ENCODE peak calls at places on chromosomes 4 and X, in four cellular contexts. O is GM23338, U is amygdala, D is frontal cortex. W is an unnamed sample.

GRCh38 chrX:136538811-136539210 is 6.8 kb downstream of the VGLL1 start:
- DNase-seq in O (no peak), U (no peak), D (no peak), W (no peak)

GRCh38 chr4:122819708-122820449 is 6.8 kb upstream of the FGF2 start:
- DNase-seq in O (no peak), D (no peak), U (no peak), W (no peak)

GRCh38 chr4:31995943-31996901 is 1276.1 kb downstream of the PCDH7 start:
- DNase-seq in U (no peak), D (no peak), O (peak; percentile 68), W (no peak)

GRCh38 chr4:8013976-8014726 is 74.5 kb upstream of the AFAP1 start:
- DNase-seq in D (no peak), U (no peak), O (no peak), W (no peak)

GRCh38 chr4:39514888-39515401 is 12.3 kb downstream of the UGDH start:
- DNase-seq in D (no peak), U (no peak), O (no peak), W (no peak)

GRCh38 chr4:175758050-175758449 is 54.0 kb downstream of the GPM6A start:
- DNase-seq in D (no peak), O (no peak), U (no peak), W (no peak)

GRCh38 chr4:124459922-124460301 is 252.6 kb downstream of the ANKRD50 start:
- DNase-seq in D (no peak), O (peak; percentile 16), U (no peak), W (no peak)

GRCh38 chr4:38368612-38369011 is 295.4 kb upstream of the KLF3 start:
- DNase-seq in O (no peak), D (no peak), U (no peak), W (no peak)

GRCh38 chr4:168993724-168994510 is 16.1 kb downstream of the CBR4 start:
- DNase-seq in O (no peak), D (no peak), U (no peak), W (no peak)

GRCh38 chrX:103664363-103664762 is 22.1 kb downstream of the MORF4L2 start:
- DNase-seq in U (no peak), D (no peak), O (peak; percentile 65), W (no peak)

GRCh38 chr4:101885574-101885973 is 95.0 kb downstream of the BANK1 start:
- DNase-seq in O (no peak), D (no peak), U (no peak), W (no peak)

GRCh38 chrX:101057095-101057714 is 5.3 kb upstream of the TRMT2B start:
- DNase-seq in U (no peak), O (no peak), D (no peak), W (no peak)

GRCh38 chr4:170990989-170991589 is 822.1 kb upstream of the GALNTL6 start:
- DNase-seq in U (no peak), D (no peak), O (peak; percentile 82), W (no peak)

GRCh38 chr4:82555279-82555678 is 6.5 kb downstream of the TMEM150C start:
- DNase-seq in D (no peak), U (no peak), O (peak; percentile 51), W (no peak)

GRCh38 chr4:122788935-122789334 is 37.7 kb upstream of the FGF2 start:
- DNase-seq in U (no peak), D (no peak), O (peak; percentile 56), W (no peak)

GRCh38 chr4:12499693-12500092 is 984.4 kb downstream of the RAB28 start:
- DNase-seq in D (no peak), U (no peak), O (no peak), W (no peak)

GRCh38 chrX:130555341-130555740 is 153.6 kb downstream of the RBMX2 start:
- DNase-seq in U (no peak), O (no peak), D (no peak), W (no peak)

GRCh38 chr4:129342820-129343219 is 246.9 kb downstream of the C4orf33 start:
- DNase-seq in U (no peak), O (no peak), D (no peak), W (no peak)

GRCh38 chr4:4851081-4851480 is 8.4 kb upstream of the MSX1 start:
- DNase-seq in U (no peak), O (no peak), D (no peak), W (no peak)

GRCh38 chrX:49792376-49792775 is 36.7 kb upstream of the PAGE4 start:
- DNase-seq in U (no peak), O (no peak), D (no peak), W (no peak)

GRCh38 chrX:102712967-102713677 is 874 bp downstream of the GPRASP2 start:
- DNase-seq in O (peak; percentile 64), D (peak; percentile 28), U (peak; percentile 23), W (peak; percentile 60)

GRCh38 chrX:71665747-71666146 is 1.6 kb upstream of the LOC101059915 start:
- DNase-seq in O (no peak), U (no peak), D (no peak), W (no peak)

GRCh38 chr4:146675171-146675570 is 36.5 kb downstream of the POU4F2 start:
- DNase-seq in D (no peak), U (no peak), O (no peak), W (no peak)

GRCh38 chrX:39527045-39527444 is 570.7 kb downstream of the BCOR start:
- DNase-seq in D (no peak), U (no peak), O (no peak), W (no peak)

GRCh38 chrX:95764972-95765451 is 919.6 kb upstream of the DIAPH2 start:
- DNase-seq in U (no peak), O (peak; percentile 68), D (peak; percentile 3), W (peak; percentile 28)

GRCh38 chr4:13892739-13893105 is 265.2 kb upstream of the BOD1L1 start:
- DNase-seq in U (no peak), D (no peak), O (no peak), W (no peak)

GRCh38 chrX:28278236-28278635 is 297.0 kb upstream of the DCAF8L1 start:
- DNase-seq in D (no peak), O (no peak), U (no peak), W (no peak)

GRCh38 chrX:14039344-14039743 is 9.7 kb upstream of the GEMIN8 start:
- DNase-seq in O (peak; percentile 53), D (no peak), U (no peak), W (peak; percentile 55)

GRCh38 chr4:14465057-14465456 is 537.2 kb upstream of the CPEB2 start:
- DNase-seq in U (no peak), D (no peak), O (no peak), W (no peak)

GRCh38 chr4:783133-783541 is 42.8 kb downstream of the CPLX1 start:
- DNase-seq in D (no peak), U (no peak), O (no peak), W (peak; percentile 10)

GRCh38 chr4:150934022-150934421 is 81.1 kb downstream of the LRBA start:
- DNase-seq in O (no peak), U (no peak), D (no peak), W (no peak)

GRCh38 chr4:118282692-118283091 is 70.1 kb downstream of the PRSS12 start:
- DNase-seq in O (no peak), D (no peak), U (no peak), W (no peak)

GRCh38 chr4:80239480-80239879 is 27.0 kb upstream of the FGF5 start:
- DNase-seq in D (no peak), U (no peak), O (no peak), W (no peak)

GRCh38 chr4:33924239-33924638 is 2320.1 kb downstream of the ARAP2 start:
- DNase-seq in U (no peak), O (peak; percentile 16), D (no peak), W (no peak)

GRCh38 chrX:40154853-40155616 is 57.3 kb upstream of the BCOR start:
- DNase-seq in D (no peak), U (no peak), O (peak; percentile 63), W (peak; percentile 80)

GRCh38 chr4:40909363-40909876 is 159.7 kb downstream of the NSUN7 start:
- DNase-seq in U (no peak), O (no peak), D (no peak), W (no peak)

GRCh38 chrX:9907645-9908387 is 59.3 kb upstream of the CLDN34 start:
- DNase-seq in U (no peak), D (no peak), O (no peak), W (no peak)

GRCh38 chr4:154526151-154526550 is 24.0 kb downstream of the PLRG1 start:
- DNase-seq in O (no peak), D (no peak), U (no peak), W (no peak)

GRCh38 chrX:73827406-73827805 is 264.4 kb downstream of the CHIC1 start:
- DNase-seq in D (no peak), U (no peak), O (no peak), W (no peak)

W was measured in tibial nerve.